ENCODE peak calls at places on chromosomes 2 and 18, in six cellular contexts. H, B, V, J, Y and A are unnamed samples.

GRCh38 chr2:61469424-61470121 is 1.3 kb downstream of the USP34 start:
- DNase-seq in H (no peak), B (no peak), V (no peak), J (peak; percentile 21), Y (no peak), A (no peak)

GRCh38 chr2:78035804-78036203 is 513.6 kb upstream of the LRRTM4 start:
- DNase-seq in H (no peak), B (no peak), V (no peak), J (no peak), Y (no peak), A (no peak)

GRCh38 chr2:237732790-237733349 is 65.7 kb upstream of the RBM44 start:
- DNase-seq in H (no peak), B (no peak), V (no peak), J (no peak), Y (no peak), A (no peak)

GRCh38 chr2:233414273-233414654 is 60.0 kb downstream of the DGKD start:
- DNase-seq in H (no peak), B (peak; percentile 78), V (no peak), J (peak; percentile 12), Y (no peak), A (no peak)

GRCh38 chr18:36379426-36379984 is 82.0 kb downstream of the FHOD3 start:
- DNase-seq in H (no peak), B (no peak), V (no peak), J (no peak), Y (peak; percentile 28), A (no peak)

GRCh38 chr2:144379891-144380311 is 140.0 kb downstream of the ZEB2 start:
- DNase-seq in H (no peak), B (no peak), V (peak; percentile 59), J (no peak), Y (no peak), A (no peak)

GRCh38 chr2:149422337-149422990 is 92.1 kb downstream of the LYPD6 start:
- DNase-seq in H (no peak), B (peak; percentile 21), V (no peak), J (peak; percentile 71), Y (no peak), A (peak; percentile 76)

GRCh38 chr2:85421706-85422457 is 3.4 kb downstream of the SH2D6 start:
- DNase-seq in H (no peak), B (no peak), V (no peak), J (no peak), Y (no peak), A (no peak)

GRCh38 chr18:7479756-7480155 is 87.4 kb upstream of the PTPRM start:
- DNase-seq in H (no peak), B (no peak), V (no peak), J (peak; percentile 22), Y (no peak), A (no peak)

GRCh38 chr2:113157108-113157896 is 16.5 kb upstream of the PSD4 start:
- DNase-seq in H (peak; percentile 89), B (no peak), V (no peak), J (peak; percentile 45), Y (peak; percentile 30), A (no peak)

GRCh38 chr2:47373747-47374146 is 29.2 kb upstream of the MSH2 start:
- DNase-seq in H (no peak), B (peak; percentile 60), V (no peak), J (no peak), Y (no peak), A (no peak)

GRCh38 chr2:47904903-47905453 is 1.3 kb downstream of the FBXO11 start:
- DNase-seq in H (no peak), B (peak; percentile 22), V (peak; percentile 67), J (no peak), Y (no peak), A (no peak)

GRCh38 chr2:30722936-30723725 is 84.1 kb downstream of the CAPN13 start:
- DNase-seq in H (peak; percentile 20), B (no peak), V (no peak), J (no peak), Y (no peak), A (no peak)

GRCh38 chr2:44774826-44775492 is 166.5 kb upstream of the SIX3 start:
- DNase-seq in H (no peak), B (no peak), V (no peak), J (no peak), Y (no peak), A (no peak)

GRCh38 chr2:138507267-138507666 is 5.7 kb downstream of the SPOPL start:
- DNase-seq in H (no peak), B (peak; percentile 29), V (no peak), J (no peak), Y (no peak), A (no peak)

GRCh38 chr18:36849288-36850011 is 20.5 kb downstream of the KIAA1328 start:
- DNase-seq in H (no peak), B (no peak), V (no peak), J (no peak), Y (no peak), A (peak; percentile 90)

GRCh38 chr2:7037340-7038333 is 120.4 kb downstream of the RNF144A start:
- DNase-seq in H (peak; percentile 79), B (peak; percentile 64), V (peak; percentile 70), J (peak; percentile 8), Y (peak; percentile 71), A (peak; percentile 65)

GRCh38 chr2:81324046-81324445 is 1019.5 kb upstream of the LRRTM1 start:
- DNase-seq in H (no peak), B (peak; percentile 5), V (no peak), J (peak; percentile 8), Y (peak; percentile 2), A (no peak)

GRCh38 chr2:196737046-196737445 is 62.4 kb downstream of the GTF3C3 start:
- DNase-seq in H (no peak), B (no peak), V (no peak), J (no peak), Y (no peak), A (peak; percentile 52)

GRCh38 chr2:85119900-85120299 is 13.3 kb upstream of the TCF7L1 start:
- DNase-seq in H (no peak), B (no peak), V (no peak), J (no peak), Y (no peak), A (no peak)

GRCh38 chr2:221572180-221572820 is at the start of gene EPHA4:
- DNase-seq in H (peak; percentile 95), B (peak; percentile 79), V (peak; percentile 96), J (peak; percentile 67), Y (peak; percentile 77), A (peak; percentile 86)

GRCh38 chr2:149585317-149585885 is 2.2 kb downstream of the MMADHC start:
- DNase-seq in H (no peak), B (no peak), V (no peak), J (peak; percentile 79), Y (no peak), A (peak; percentile 25)

GRCh38 chr2:81670885-81671284 is 1366.3 kb upstream of the LRRTM1 start:
- DNase-seq in H (no peak), B (no peak), V (no peak), J (no peak), Y (no peak), A (no peak)

GRCh38 chr2:66538291-66538690 is 103.4 kb downstream of the MEIS1 start:
- DNase-seq in H (no peak), B (no peak), V (no peak), J (peak; percentile 48), Y (no peak), A (no peak)

GRCh38 chr2:8314063-8314462 is 367.8 kb upstream of the ID2 start:
- DNase-seq in H (no peak), B (no peak), V (no peak), J (no peak), Y (peak; percentile 31), A (no peak)

GRCh38 chr18:13545514-13545913 is 180.8 kb downstream of the FAM210A start:
- DNase-seq in H (no peak), B (no peak), V (no peak), J (no peak), Y (no peak), A (no peak)

GRCh38 chr2:215366440-215367032 is 54.7 kb downstream of the ATIC start:
- DNase-seq in H (no peak), B (no peak), V (no peak), J (no peak), Y (no peak), A (peak; percentile 6)

GRCh38 chr2:63124209-63124608 is 73.6 kb downstream of the OTX1 start:
- DNase-seq in H (no peak), B (no peak), V (no peak), J (peak; percentile 95), Y (peak; percentile 74), A (no peak)

GRCh38 chr2:168849610-168850009 is 40.6 kb downstream of the SPC25 start:
- DNase-seq in H (no peak), B (peak; percentile 55), V (peak; percentile 78), J (no peak), Y (peak; percentile 28), A (peak; percentile 27)

DNA sequence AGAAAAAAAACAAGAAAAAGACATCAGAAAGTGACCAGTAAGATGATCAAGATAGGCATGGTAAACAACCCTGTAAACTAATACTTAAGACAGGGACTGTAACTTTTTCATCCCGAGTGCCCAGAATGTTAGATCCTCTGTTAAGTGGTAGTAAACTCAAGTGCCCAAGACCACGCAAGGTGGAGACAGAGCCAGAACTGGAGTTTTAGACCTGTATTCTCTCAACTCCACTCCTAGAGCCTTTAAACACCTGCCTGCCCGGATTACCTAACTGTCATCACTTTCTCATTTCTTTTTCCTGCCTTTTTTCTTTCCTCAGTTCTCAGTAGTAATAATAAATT is 75.2 kb upstream of the CDCA7 start:
- DNase-seq in H (no peak), B (no peak), V (no peak), J (no peak), Y (no peak), A (no peak)
- H3K4me3 ChIP-seq in H (no peak overlapping the region), B (no peak overlapping the region), V (no peak overlapping the region), J (no peak overlapping the region), Y (no peak overlapping the region), A (no peak overlapping the region)

DNA sequence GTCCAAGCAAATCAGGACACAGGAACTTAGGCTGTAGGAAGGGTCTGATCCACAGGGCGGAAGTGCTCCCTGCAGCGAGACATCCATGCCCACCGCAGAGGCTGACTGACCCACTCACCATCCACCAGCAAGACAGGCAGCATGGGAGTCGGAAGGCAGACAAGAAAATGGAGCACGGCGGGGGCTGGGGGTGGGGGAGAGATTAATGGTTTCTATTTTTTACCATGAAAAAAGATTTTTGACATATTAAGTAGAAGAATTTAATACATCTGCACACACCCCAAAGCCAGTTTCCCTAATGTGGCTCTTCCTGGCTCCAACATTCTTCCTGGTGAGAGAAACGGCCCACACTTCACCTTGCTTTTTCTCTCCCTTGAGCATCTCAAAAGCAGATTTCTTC is 55.1 kb upstream of the ST8SIA3 start:
- DNase-seq in H (no peak), B (no peak), V (no peak), J (no peak), Y (no peak), A (no peak)
- TF ChIP-seq CTCF in H (no peak), B (no peak), V (no peak), J (no peak), Y (no peak), A (no peak)

GRCh38 chr2:12715258-12715865 is 1.4 kb upstream of the TRIB2 start:
- DNase-seq in H (no peak), B (no peak), V (no peak), J (no peak), Y (no peak), A (no peak)
- H3K4me3 ChIP-seq in H (no peak overlapping the region), B (no peak overlapping the region), V (peak overlapping the region; percentile 78), J (no peak overlapping the region), Y (no peak overlapping the region), A (no peak overlapping the region)

GRCh38 chr18:70578480-70578879 is 289.6 kb downstream of the SOCS6 start:
- DNase-seq in H (no peak), B (peak; percentile 3), V (no peak), J (no peak), Y (no peak), A (no peak)
- TF ChIP-seq CTCF in H (no peak), B (peak; percentile 7), V (no peak), J (no peak), Y (no peak), A (no peak)